ENCODE peak calls at places on chromosomes 13 and 19, in seven cellular contexts. C is OCI-LY7, V is lower leg skin, N is psoas muscle, L is esophagus squamous epithelium, Y is Panc1, B is A549. E is an unnamed sample.

GRCh38 chr13:75489502-75490263 is 7.7 kb upstream of the TBC1D4 start:
- DNase-seq in N (no peak), L (no peak), B (peak; percentile 51), Y (no peak), V (no peak), C (no peak), E (peak; percentile 42)

GRCh38 chr19:44725684-44726083 is 22.8 kb upstream of the BCL3 start:
- DNase-seq in L (no peak), C (no peak), N (no peak), B (no peak), V (no peak), Y (no peak), E (no peak)

GRCh38 chr19:17001603-17002183 is 24.9 kb downstream of the CPAMD8 start:
- DNase-seq in N (no peak), V (no peak), B (no peak), C (no peak), L (no peak), Y (no peak), E (no peak)

GRCh38 chr13:75470676-75471075 is 11.3 kb downstream of the TBC1D4 start:
- DNase-seq in N (no peak), C (no peak), Y (no peak), B (no peak), V (no peak), L (no peak), E (no peak)

GRCh38 chr19:35363711-35364425 is 5.6 kb downstream of the FFAR3 start:
- DNase-seq in C (no peak), L (no peak), B (no peak), V (peak; percentile 64), N (no peak), Y (no peak), E (no peak)

GRCh38 chr13:27788271-27788670 is 4.0 kb upstream of the GSX1 start:
- DNase-seq in N (no peak), L (no peak), V (peak; percentile 49), B (no peak), Y (no peak), C (no peak), E (no peak)

GRCh38 chr19:44741841-44742352 is 6.6 kb upstream of the BCL3 start:
- DNase-seq in B (peak; percentile 100), Y (peak; percentile 89), C (no peak), L (peak; percentile 65), V (peak; percentile 99), N (peak; percentile 99), E (peak; percentile 46)

GRCh38 chr13:50713849-50714248 is 129.6 kb downstream of the DLEU7 start:
- DNase-seq in Y (no peak), B (no peak), C (peak; percentile 45), L (no peak), V (no peak), N (no peak), E (peak; percentile 41)

GRCh38 chr19:30640266-30640965 is 268.2 kb downstream of the ZNF536 start:
- DNase-seq in L (no peak), N (no peak), C (no peak), Y (no peak), V (no peak), B (no peak), E (no peak)

GRCh38 chr19:17026041-17026658 is 460 bp downstream of the CPAMD8 start:
- DNase-seq in L (no peak), B (no peak), V (no peak), C (no peak), N (no peak), Y (no peak), E (no peak)

GRCh38 chr19:49106648-49107135 is 7.5 kb upstream of the LIN7B start:
- DNase-seq in C (peak; percentile 73), V (no peak), B (peak; percentile 87), L (no peak), N (peak; percentile 83), Y (no peak), E (peak; percentile 77)

GRCh38 chr13:111043575-111043982 is 71.5 kb upstream of the ARHGEF7 start:
- DNase-seq in N (peak; percentile 69), B (no peak), V (peak; percentile 90), Y (no peak), C (no peak), L (no peak), E (no peak)

GRCh38 chr13:28040977-28041376 is 52.5 kb upstream of the URAD start:
- DNase-seq in V (no peak), C (no peak), N (no peak), B (no peak), Y (no peak), L (no peak), E (no peak)

GRCh38 chr13:95111608-95112007 is 189.6 kb downstream of the ABCC4 start:
- DNase-seq in B (no peak), C (no peak), V (no peak), L (no peak), Y (no peak), N (no peak), E (no peak)

GRCh38 chr13:87661471-87661870 is 9.7 kb upstream of the SLITRK5 start:
- DNase-seq in L (no peak), N (no peak), Y (no peak), B (no peak), V (no peak), C (no peak), E (no peak)

GRCh38 chr13:28558126-28558525 is 63.2 kb upstream of the FLT1 start:
- DNase-seq in V (no peak), B (no peak), Y (no peak), L (no peak), C (no peak), N (no peak), E (no peak)

GRCh38 chr19:12792048-12792852 is 964 bp downstream of the JUNB start:
- DNase-seq in L (no peak), B (peak; percentile 60), N (peak; percentile 88), C (peak; percentile 91), V (peak; percentile 93), Y (no peak), E (peak; percentile 88)

GRCh38 chr19:51127755-51128154 is 3.0 kb downstream of the SIGLEC9 start:
- DNase-seq in C (no peak), V (no peak), B (no peak), Y (no peak), L (no peak), N (no peak), E (peak; percentile 53)

GRCh38 chr19:23071087-23071511 is 45.7 kb upstream of the ZNF730 start:
- DNase-seq in N (no peak), L (no peak), B (no peak), Y (no peak), C (no peak), V (no peak), E (peak; percentile 20)

DNA sequence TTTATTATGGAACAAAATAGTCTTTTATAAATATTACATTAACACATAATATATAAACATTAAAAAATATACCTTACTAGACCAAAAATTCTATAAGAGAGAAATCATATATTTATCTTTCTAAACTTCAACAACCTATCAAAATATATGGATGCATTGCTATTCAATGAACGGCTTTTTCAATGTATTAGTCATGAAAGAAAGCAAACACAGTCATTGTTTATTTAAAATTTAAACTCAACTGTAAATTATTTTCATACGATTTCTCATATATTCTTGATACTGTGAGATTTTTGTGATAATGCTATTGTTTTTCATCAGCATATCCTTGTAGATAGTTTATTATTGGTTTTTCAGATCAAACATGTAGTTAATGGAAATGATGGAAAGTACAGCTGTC is 1639.8 kb downstream of the SLITRK5 start:
- DNase-seq in N (no peak), Y (no peak), C (no peak), V (no peak), B (no peak), L (no peak), E (no peak)
- TF ChIP-seq CTCF in N (no peak), Y (no peak), C (no peak), V (no peak), B (no peak), L (no peak), E (no peak)

GRCh38 chr13:30581582-30581981 is 36.1 kb upstream of the USPL1 start:
- DNase-seq in B (peak; percentile 20), Y (no peak), C (peak; percentile 59), V (no peak), N (no peak), L (no peak), E (peak; percentile 16)
- TF ChIP-seq CTCF in B (no peak), Y (peak; percentile 43), C (peak; percentile 85), V (no peak), N (no peak), L (peak; percentile 17), E (peak; percentile 14)

GRCh38 chr19:11203194-11204075 is 6.1 kb upstream of the KANK2 start:
- DNase-seq in V (peak; percentile 95), B (peak; percentile 64), C (peak; percentile 58), L (no peak), Y (no peak), N (peak; percentile 80), E (peak; percentile 48)
- TF ChIP-seq CTCF in V (peak; percentile 30), B (peak; percentile 80), C (peak; percentile 83), L (peak; percentile 85), Y (peak; percentile 85), N (peak; percentile 86), E (peak; percentile 82)

GRCh38 chr19:41089955-41090354 is 1.7 kb downstream of the CYP2A13 start:
- DNase-seq in C (no peak), Y (no peak), B (peak; percentile 25), N (no peak), L (no peak), V (no peak), E (peak; percentile 5)
- TF ChIP-seq CTCF in C (no peak), Y (no peak), B (no peak), N (no peak), L (no peak), V (no peak), E (no peak)

GRCh38 chr19:2962018-2962670 is 15.2 kb upstream of the TLE6 start:
- DNase-seq in L (no peak), C (peak; percentile 87), B (peak; percentile 66), N (no peak), V (no peak), Y (no peak), E (peak; percentile 65)
- TF ChIP-seq CTCF in L (peak; percentile 72), C (peak; percentile 92), B (peak; percentile 72), N (peak; percentile 73), V (peak; percentile 61), Y (peak; percentile 71), E (peak; percentile 81)

E was measured in activated CD8-positive, alpha-beta T cell treated with anti-CD3 and anti-CD28 coated beads for 36 hours.